ENCODE peak calls at places on chromosomes 7 and 10, in ten cellular contexts. A is pancreas, O is adrenal gland, N is brain microvascular endothelial cell, B is heart left ventricle, P is HCT116, E is hepatocyte, X is choroid plexus epithelial cell, S is WERI-Rb-1, L is HepG2. Z is an unnamed sample.

GRCh38 chr7:76409537-76409936 is at the start of gene SSC4D:
- DNase-seq in E (peak), P (no peak), A (no peak), L (peak), B (no peak), X (no peak), O (no peak), S (peak), N (no peak), Z (peak)

GRCh38 chr7:130891254-130892094 is 157.5 kb upstream of the KLF14 start:
- DNase-seq in L (no peak), O (peak), B (no peak), A (no peak), N (peak), P (peak), X (peak), E (no peak), S (no peak), Z (no peak)

GRCh38 chr7:112084506-112084905 is 121.7 kb downstream of the DOCK4 start:
- DNase-seq in A (no peak), L (no peak), O (peak), B (no peak), P (no peak), E (no peak), X (peak), N (peak), S (no peak), Z (no peak)

GRCh38 chr7:835021-835420 is 2.7 kb downstream of the SUN1 start:
- DNase-seq in A (no peak), S (no peak), E (no peak), X (no peak), P (no peak), O (no peak), B (no peak), N (no peak), L (no peak), Z (no peak)

GRCh38 chr7:44280636-44280992 is 44.8 kb downstream of the CAMK2B start:
- DNase-seq in L (no peak), E (no peak), A (no peak), S (peak), X (no peak), O (no peak), P (no peak), N (no peak), B (peak), Z (no peak)

GRCh38 chr7:11343818-11344413 is 370.2 kb downstream of the PHF14 start:
- DNase-seq in A (no peak), X (peak), N (peak), E (peak), P (peak), S (no peak), O (peak), L (peak), B (no peak), Z (peak)

GRCh38 chr7:137879357-137880158 is 32.8 kb upstream of the DGKI start:
- DNase-seq in S (no peak), P (no peak), N (peak), X (peak), B (no peak), L (no peak), O (no peak), A (no peak), E (no peak), Z (no peak)

GRCh38 chr7:24318326-24318725 is 34.3 kb downstream of the NPY start:
- DNase-seq in A (no peak), B (no peak), E (peak), P (peak), L (no peak), X (no peak), O (no peak), S (peak), N (no peak), Z (peak)

GRCh38 chr10:17649836-17650235 is 5.9 kb downstream of the STAM start:
- DNase-seq in S (no peak), O (no peak), X (no peak), P (no peak), N (peak), B (no peak), L (no peak), A (no peak), E (no peak), Z (no peak)

GRCh38 chr10:79979310-79979972 is 30.5 kb upstream of the SFTPD start:
- DNase-seq in O (no peak), E (no peak), S (no peak), L (no peak), X (no peak), P (no peak), A (no peak), B (no peak), N (no peak), Z (no peak)

GRCh38 chr7:97439637-97440214 is 292.2 kb upstream of the TAC1 start:
- DNase-seq in O (no peak), L (no peak), A (no peak), E (no peak), N (no peak), P (no peak), S (no peak), B (no peak), X (peak), Z (no peak)

GRCh38 chr10:3825862-3826351 is 40.9 kb upstream of the KLF6 start:
- DNase-seq in N (no peak), B (peak), P (no peak), S (no peak), A (no peak), X (no peak), O (no peak), E (no peak), L (no peak), Z (no peak)

GRCh38 chr7:132488634-132489302 is 87.5 kb downstream of the PLXNA4 start:
- DNase-seq in P (no peak), L (no peak), A (no peak), X (no peak), B (no peak), O (no peak), S (no peak), E (no peak), N (no peak), Z (no peak)

GRCh38 chr7:91945476-91945875 is 4.8 kb downstream of the AKAP9 start:
- DNase-seq in S (no peak), P (no peak), B (no peak), E (peak), O (peak), A (no peak), N (peak), L (peak), X (peak), Z (no peak)

GRCh38 chr10:43130756-43131155 is 7.5 kb upstream of the CSGALNACT2 start:
- DNase-seq in B (no peak), P (no peak), X (no peak), S (no peak), N (no peak), O (no peak), E (no peak), L (no peak), A (no peak), Z (no peak)

GRCh38 chr7:155198901-155199845 is 98.5 kb upstream of the INSIG1 start:
- DNase-seq in P (no peak), E (no peak), S (no peak), N (peak), B (no peak), L (no peak), A (no peak), X (peak), O (no peak), Z (no peak)

GRCh38 chr7:14962778-14963177 is 60.2 kb upstream of the DGKB start:
- DNase-seq in A (no peak), S (no peak), O (no peak), N (no peak), X (no peak), B (no peak), L (no peak), E (no peak), P (no peak), Z (no peak)

GRCh38 chr10:66466622-66467021 is 459.2 kb upstream of the LRRTM3 start:
- DNase-seq in A (no peak), S (no peak), P (no peak), E (no peak), O (no peak), N (no peak), B (no peak), X (no peak), L (no peak), Z (no peak)

GRCh38 chr7:120951826-120952225 is 1.2 kb downstream of the ING3 start:
- DNase-seq in A (no peak), P (no peak), O (no peak), N (no peak), X (no peak), S (no peak), B (no peak), E (no peak), L (no peak), Z (no peak)

DNA sequence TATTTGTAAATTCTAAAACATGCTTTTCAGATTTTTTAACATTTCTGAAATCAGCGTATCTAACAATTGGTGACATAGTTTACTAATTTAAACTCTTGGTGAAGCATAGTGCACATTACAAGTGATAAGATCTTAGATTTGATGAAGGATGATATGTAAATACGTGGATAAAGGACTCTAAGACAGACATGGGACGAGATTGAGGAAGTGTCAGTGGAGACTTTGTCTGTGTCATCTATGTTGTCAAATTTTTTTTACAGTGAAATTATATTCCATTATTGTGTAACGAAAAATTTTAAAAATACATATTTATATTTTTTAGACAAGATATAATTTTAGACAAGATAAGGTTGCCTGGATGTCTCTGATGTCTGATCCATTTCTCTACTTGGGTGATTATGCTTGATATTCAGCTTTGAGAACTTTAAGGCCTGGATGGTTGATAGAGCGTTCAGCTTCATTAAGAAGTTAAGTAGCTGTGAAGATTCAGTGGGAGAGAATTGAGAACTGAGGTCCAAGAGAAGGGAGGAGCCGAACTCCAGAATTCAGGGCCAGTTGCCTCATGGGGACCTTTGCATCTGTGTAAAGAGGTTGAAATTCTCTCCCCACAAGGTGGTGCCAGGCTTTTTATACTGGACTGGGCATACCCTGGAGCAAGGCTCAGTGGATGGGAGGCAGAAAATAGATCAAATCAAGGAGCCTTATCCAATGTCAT is 62.7 kb downstream of the KAT6B start:
- DNase-seq in X (no peak), N (no peak), S (no peak), B (no peak), O (peak), A (no peak), P (peak), E (no peak), L (peak), Z (peak)
- TF ChIP-seq CTCF in X (peak), N (peak), S (peak), B (no peak), O (no peak), A (no peak), P (peak), E (peak), L (peak), Z (no peak)

DNA sequence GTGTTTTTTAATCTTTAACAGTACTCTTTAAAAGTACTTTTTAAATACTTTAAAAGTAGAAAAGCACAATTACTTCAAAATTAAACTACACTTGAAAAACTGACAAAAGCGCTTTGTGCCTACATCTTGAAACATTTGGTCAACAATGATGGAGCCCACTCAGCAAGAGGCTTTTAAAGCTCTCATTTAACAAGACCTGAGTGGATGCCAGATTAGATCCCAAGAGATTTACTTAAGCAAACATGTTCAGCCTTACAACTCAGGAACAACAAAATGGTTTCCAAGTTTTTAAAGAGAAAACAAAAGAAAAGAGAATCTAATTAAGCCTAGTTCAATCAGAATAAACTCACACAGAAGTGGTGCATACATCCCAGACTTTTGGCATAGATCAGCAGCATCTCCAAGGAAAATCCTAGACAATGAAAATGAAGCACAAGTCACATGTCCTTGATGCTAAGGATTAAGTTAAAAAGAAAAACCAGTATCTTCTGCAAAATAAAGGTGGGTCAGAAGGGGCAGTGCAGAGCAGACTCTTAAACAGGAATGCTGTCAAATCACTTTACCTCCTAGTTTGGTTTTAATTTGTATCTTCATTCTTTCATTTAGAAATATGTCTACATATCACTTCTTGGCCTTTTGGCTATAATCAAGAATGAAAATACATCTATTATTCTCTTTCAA is 26.2 kb downstream of the HIBADH start:
- DNase-seq in P (no peak), E (peak), N (no peak), S (no peak), O (no peak), L (no peak), A (no peak), B (no peak), X (peak), Z (no peak)
- H3K4me3 ChIP-seq in P (no peak), E (no peak), N (no peak), S (no peak), O (no peak), L (no peak), A (no peak), B (no peak), X (no peak), Z (no peak)

GRCh38 chr7:100044719-100045118 is 4.9 kb upstream of the ZSCAN21 start:
- DNase-seq in L (no peak), A (no peak), P (no peak), E (no peak), O (peak), S (no peak), N (no peak), X (no peak), B (no peak), Z (peak)
- TF ChIP-seq CTCF in L (peak), A (no peak), P (no peak), E (no peak), O (no peak), S (peak), N (peak), X (peak), B (no peak), Z (peak)

GRCh38 chr10:44959243-44960097 is at the start of gene RASSF4:
- DNase-seq in S (peak), L (peak), P (peak), N (peak), X (peak), O (peak), E (peak), B (peak), A (peak), Z (peak)

GRCh38 chr10:44960098-44960480 is 487 bp downstream of the RASSF4 start:
- DNase-seq in B (no peak), A (no peak), E (no peak), N (no peak), P (no peak), S (no peak), X (no peak), L (no peak), O (no peak), Z (no peak)

GRCh38 chr10:44961231-44961571 is 1.6 kb downstream of the RASSF4 start:
- DNase-seq in X (no peak), E (no peak), N (no peak), L (no peak), B (no peak), O (no peak), P (no peak), A (no peak), S (no peak), Z (no peak)

GRCh38 chr10:44961931-44962750 is 2.5 kb downstream of the RASSF4 start:
- DNase-seq in L (no peak), O (no peak), X (no peak), S (no peak), B (no peak), A (no peak), E (no peak), N (no peak), P (no peak), Z (no peak)

DNA sequence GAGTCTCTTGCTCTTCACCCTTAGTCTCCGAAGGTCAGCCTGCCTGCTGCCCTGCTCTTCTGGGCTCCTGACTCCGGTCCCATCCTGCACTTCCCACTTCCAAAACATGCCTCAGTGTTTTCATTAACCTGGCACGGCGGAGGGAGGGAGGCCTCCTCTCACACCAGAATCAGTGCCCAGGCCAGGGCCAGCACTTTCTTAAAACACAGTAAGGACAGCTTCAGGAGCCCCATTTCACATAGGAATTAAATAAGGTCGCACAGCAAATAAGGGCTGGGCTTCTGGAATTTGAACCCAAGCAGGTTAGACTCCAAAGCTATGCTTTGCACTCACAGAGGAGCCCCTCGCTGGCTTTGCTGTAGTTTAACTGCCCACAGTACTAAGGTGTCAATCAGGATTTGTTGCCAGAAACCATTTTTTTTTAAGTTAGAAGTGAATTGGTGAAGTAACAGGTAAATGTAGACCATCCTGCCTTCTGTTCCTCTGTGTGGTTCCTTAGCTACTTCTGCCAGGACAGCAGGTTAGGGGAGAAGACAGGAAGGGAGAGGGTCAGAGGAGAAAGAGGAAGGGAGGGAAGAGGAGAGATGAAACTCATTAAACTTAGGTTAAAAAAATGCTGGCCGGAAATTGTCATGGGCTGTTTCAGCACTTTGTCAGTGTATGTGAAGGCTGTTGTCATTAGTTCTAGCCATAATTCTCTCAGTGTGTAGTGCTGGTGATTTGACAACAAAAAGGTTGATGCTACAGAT is 1.1 kb downstream of the RASSF4 start:
- DNase-seq in S (no peak), P (no peak), B (no peak), O (no peak), L (peak), N (no peak), X (no peak), E (no peak), A (no peak), Z (no peak)
- H3K4me3 ChIP-seq in S (no peak), P (no peak), B (peak), O (no peak), L (peak), N (no peak), X (peak), E (no peak), A (peak), Z (peak)